ENCODE peak calls at places on chromosomes 1 and 21, in four cellular contexts. J is Daoy; N is activated T-cell treated with anti-CD3 and anti-CD28 coated beads for 1 hour; A is activated naive CD4-positive, alpha-beta T cell treated with Interleukin-2 at 50 U/mL for 16 hours. P is an unnamed sample.

GRCh38 chr1:75203415-75204277 is 69.5 kb downstream of the LHX8 start:
- DNase-seq in J (peak), N (no peak), A (no peak), P (peak)

GRCh38 chr1:12636098-12636950 is 7.6 kb upstream of the AADACL4 start:
- DNase-seq in J (peak), N (no peak), A (no peak), P (no peak)

GRCh38 chr1:31765041-31765467 is 914 bp upstream of the ADGRB2 start:
- DNase-seq in J (peak), N (no peak), A (no peak), P (peak)

GRCh38 chr21:25895565-25896205 is 160.9 kb downstream of the GABPA start:
- DNase-seq in J (peak), N (no peak), A (no peak), P (peak)

GRCh38 chr1:81489372-81489934 is 311.3 kb upstream of the ADGRL2 start:
- DNase-seq in J (no peak), N (no peak), A (no peak), P (no peak)

GRCh38 chr1:22408180-22408579 is 43.5 kb upstream of the ZBTB40 start:
- DNase-seq in J (no peak), N (no peak), A (no peak), P (no peak)

GRCh38 chr1:230822092-230822581 is 46.2 kb downstream of the C1orf198 start:
- DNase-seq in J (peak), N (no peak), A (no peak), P (no peak)

GRCh38 chr21:45132841-45133573 is 58.6 kb downstream of the ADARB1 start:
- DNase-seq in J (no peak), N (no peak), A (no peak), P (no peak)

GRCh38 chr1:183873642-183874041 is 68.7 kb downstream of the RGL1 start:
- DNase-seq in J (no peak), N (no peak), A (no peak), P (no peak)

GRCh38 chr1:193766329-193766728 is 579.9 kb upstream of the B3GALT2 start:
- DNase-seq in J (no peak), N (no peak), A (no peak), P (no peak)